ENCODE peak calls at places on chromosomes 13 and 19, in ten cellular contexts. E is ovary, P is adrenal gland, S is WERI-Rb-1, C is HL-60, J is SK-N-MC, I is iPS DF 6.9, F is mesendoderm, M is cardiac muscle cell, A is endothelial cell of umbilical vein. U is an unnamed sample.

GRCh38 chr13:102091231-102091630 is 310.6 kb downstream of the FGF14 start:
- DNase-seq in I (peak), F (peak), S (peak), M (peak), A (no peak), J (no peak), E (no peak), P (no peak), C (no peak), U (no peak)

GRCh38 chr13:112098699-112099098 is 31.8 kb downstream of the SOX1 start:
- DNase-seq in J (no peak), E (no peak), S (no peak), P (no peak), C (no peak), F (no peak), M (no peak), I (no peak), A (no peak), U (no peak)

GRCh38 chr19:7450243-7451223 is 38.3 kb downstream of the PEX11G start:
- DNase-seq in M (no peak), E (no peak), J (peak), S (no peak), P (no peak), I (peak), A (peak), F (peak), C (no peak), U (no peak)

GRCh38 chr13:33867472-33867871 is 49.5 kb downstream of the RFC3 start:
- DNase-seq in C (no peak), I (no peak), J (no peak), E (no peak), M (no peak), S (no peak), F (no peak), A (no peak), P (no peak), U (no peak)

GRCh38 chr19:10464456-10464855 is 38.7 kb downstream of the KEAP1 start:
- DNase-seq in M (no peak), A (no peak), S (no peak), P (no peak), F (no peak), C (no peak), E (no peak), J (no peak), I (no peak), U (no peak)

GRCh38 chr19:49415102-49415809 is 8.0 kb downstream of the PTH2 start:
- DNase-seq in J (no peak), M (no peak), F (no peak), P (no peak), C (peak), E (no peak), I (no peak), A (no peak), S (no peak), U (no peak)

GRCh38 chr19:12680034-12680433 is 1.6 kb downstream of the DHPS start:
- DNase-seq in P (no peak), J (no peak), I (no peak), C (no peak), E (no peak), M (no peak), F (no peak), A (no peak), S (no peak), U (no peak)

GRCh38 chr19:55275851-55276719 is 3.8 kb downstream of the HSPBP1 start:
- DNase-seq in M (no peak), I (no peak), S (no peak), C (no peak), J (no peak), P (no peak), E (no peak), F (no peak), A (no peak), U (no peak)

GRCh38 chr13:80339841-80340642 is 884 bp downstream of the SPRY2 start:
- DNase-seq in A (peak), J (no peak), M (peak), S (peak), I (no peak), C (peak), E (peak), F (peak), P (peak), U (peak)

GRCh38 chr13:23427342-23428182 is 5.9 kb downstream of the SACS start:
- DNase-seq in M (no peak), E (peak), F (no peak), S (no peak), I (no peak), J (no peak), P (peak), C (no peak), A (peak), U (no peak)

GRCh38 chr19:49149652-49150105 is 5.5 kb downstream of the HRC start:
- DNase-seq in E (peak), S (peak), I (no peak), C (peak), P (peak), M (peak), J (peak), F (peak), A (peak), U (peak)

GRCh38 chr13:94707400-94708021 is 4.8 kb downstream of the SOX21 start:
- DNase-seq in J (no peak), A (no peak), M (no peak), P (no peak), E (no peak), F (peak), C (no peak), I (no peak), S (peak), U (no peak)

GRCh38 chr19:33794578-33795369 is 1.9 kb upstream of the KCTD15 start:
- DNase-seq in I (no peak), P (no peak), F (peak), C (no peak), S (peak), M (no peak), J (no peak), E (peak), A (no peak), U (no peak)

GRCh38 chr13:99133230-99133629 is 67.4 kb upstream of the UBAC2 start:
- DNase-seq in P (no peak), M (peak), J (no peak), A (no peak), E (no peak), I (no peak), F (no peak), S (peak), C (no peak), U (no peak)

GRCh38 chr19:50415661-50416033 is 3.1 kb upstream of the SPIB start:
- DNase-seq in M (no peak), I (no peak), S (no peak), C (peak), F (no peak), A (no peak), E (no peak), J (no peak), P (no peak), U (no peak)

GRCh38 chr19:28968721-28969120 is 244.2 kb downstream of the UQCRFS1 start:
- DNase-seq in J (no peak), E (no peak), C (no peak), F (no peak), I (no peak), S (no peak), P (no peak), A (no peak), M (no peak), U (no peak)

GRCh38 chr13:110307697-110308376 is 753 bp downstream of the COL4A2 start:
- DNase-seq in J (no peak), S (peak), M (peak), A (peak), F (peak), C (no peak), E (peak), I (no peak), P (no peak), U (peak)

GRCh38 chr19:46618670-46619231 is 6.1 kb downstream of the PTGIR start:
- DNase-seq in J (no peak), M (no peak), C (no peak), F (no peak), I (no peak), A (no peak), S (peak), E (no peak), P (peak), U (peak)

GRCh38 chr19:56642711-56643459 is at the start of gene SMIM17:
- DNase-seq in C (no peak), J (no peak), F (no peak), S (peak), E (no peak), I (no peak), M (no peak), A (no peak), P (no peak), U (no peak)

GRCh38 chr13:106721599-106721998 is 153.7 kb upstream of the ARGLU1 start:
- DNase-seq in E (no peak), I (no peak), S (no peak), C (no peak), P (no peak), J (no peak), M (no peak), F (no peak), A (no peak), U (no peak)

GRCh38 chr19:55117063-55117635 is 288 bp downstream of the PPP1R12C start:
- DNase-seq in I (no peak), F (no peak), C (no peak), S (no peak), J (no peak), M (peak), A (no peak), E (peak), P (no peak), U (peak)

GRCh38 chr13:79662882-79663281 is 181.9 kb downstream of the NDFIP2 start:
- DNase-seq in E (no peak), P (peak), A (peak), J (no peak), S (peak), F (peak), I (no peak), M (peak), C (no peak), U (no peak)

GRCh38 chr19:14363203-14364097 is 17.8 kb upstream of the ADGRE5 start:
- DNase-seq in A (peak), F (peak), M (peak), J (no peak), P (peak), I (peak), S (peak), E (peak), C (peak), U (no peak)

DNA sequence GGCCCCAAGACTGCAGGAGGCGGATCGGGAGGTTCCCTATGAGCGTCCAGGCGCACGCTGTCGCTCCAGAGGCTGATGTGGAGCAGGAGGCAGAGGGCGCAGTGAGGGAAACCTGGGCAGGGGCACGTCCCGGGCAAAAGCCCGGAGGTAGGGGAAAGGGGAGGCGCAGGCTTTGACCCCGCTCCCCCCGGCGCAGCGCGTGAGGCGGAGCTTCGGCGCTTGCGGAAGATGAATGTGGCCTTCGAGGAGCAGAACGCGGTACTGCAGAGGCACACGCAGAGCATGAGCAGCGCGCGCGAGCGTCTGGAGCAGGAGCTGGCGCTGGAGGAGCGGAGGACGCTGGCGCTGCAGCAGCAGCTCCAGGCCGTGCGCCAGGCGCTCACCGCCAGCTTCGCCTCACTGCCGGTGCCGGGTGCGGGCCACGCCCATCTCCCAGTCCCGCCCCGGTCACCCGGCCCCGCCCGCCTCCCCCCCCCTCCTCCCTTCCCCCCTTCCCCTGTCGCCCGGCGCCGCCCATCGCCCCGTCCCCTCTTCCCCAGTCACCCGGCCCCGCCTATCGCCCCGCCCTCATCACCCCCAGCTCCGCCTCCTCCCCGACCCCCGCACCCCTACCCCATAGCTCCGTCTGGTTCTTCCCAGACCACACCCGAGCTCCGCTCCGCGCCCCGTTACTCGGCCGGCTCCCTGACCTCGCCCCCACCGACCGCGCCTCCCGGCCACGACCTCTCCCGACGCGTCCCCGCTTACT is 4.1 kb downstream of the HMG20B start:
- DNase-seq in F (peak), J (no peak), P (peak), I (no peak), C (no peak), E (peak), S (no peak), A (peak), M (peak), U (no peak)
- H3K4me3 ChIP-seq in F (peak), J (no peak), P (no peak), I (peak), C (no peak), E (peak), S (no peak), A (peak), M (peak), U (peak)

GRCh38 chr13:36414461-36414860 is 17.8 kb upstream of the CCNA1 start:
- DNase-seq in C (no peak), J (no peak), I (no peak), A (no peak), P (no peak), F (peak), M (no peak), S (no peak), E (no peak), U (no peak)
- H3K4me3 ChIP-seq in C (no peak), J (no peak), I (no peak), A (no peak), P (no peak), F (no peak), M (no peak), S (no peak), E (no peak), U (no peak)

GRCh38 chr19:8539621-8540149 is 25.7 kb upstream of the ZNF414 start:
- DNase-seq in I (no peak), A (no peak), J (no peak), C (no peak), F (no peak), S (no peak), E (no peak), M (no peak), P (no peak), U (no peak)
- H3K4me3 ChIP-seq in I (no peak), A (no peak), J (no peak), C (no peak), F (no peak), S (no peak), E (no peak), M (no peak), P (no peak), U (no peak)

DNA sequence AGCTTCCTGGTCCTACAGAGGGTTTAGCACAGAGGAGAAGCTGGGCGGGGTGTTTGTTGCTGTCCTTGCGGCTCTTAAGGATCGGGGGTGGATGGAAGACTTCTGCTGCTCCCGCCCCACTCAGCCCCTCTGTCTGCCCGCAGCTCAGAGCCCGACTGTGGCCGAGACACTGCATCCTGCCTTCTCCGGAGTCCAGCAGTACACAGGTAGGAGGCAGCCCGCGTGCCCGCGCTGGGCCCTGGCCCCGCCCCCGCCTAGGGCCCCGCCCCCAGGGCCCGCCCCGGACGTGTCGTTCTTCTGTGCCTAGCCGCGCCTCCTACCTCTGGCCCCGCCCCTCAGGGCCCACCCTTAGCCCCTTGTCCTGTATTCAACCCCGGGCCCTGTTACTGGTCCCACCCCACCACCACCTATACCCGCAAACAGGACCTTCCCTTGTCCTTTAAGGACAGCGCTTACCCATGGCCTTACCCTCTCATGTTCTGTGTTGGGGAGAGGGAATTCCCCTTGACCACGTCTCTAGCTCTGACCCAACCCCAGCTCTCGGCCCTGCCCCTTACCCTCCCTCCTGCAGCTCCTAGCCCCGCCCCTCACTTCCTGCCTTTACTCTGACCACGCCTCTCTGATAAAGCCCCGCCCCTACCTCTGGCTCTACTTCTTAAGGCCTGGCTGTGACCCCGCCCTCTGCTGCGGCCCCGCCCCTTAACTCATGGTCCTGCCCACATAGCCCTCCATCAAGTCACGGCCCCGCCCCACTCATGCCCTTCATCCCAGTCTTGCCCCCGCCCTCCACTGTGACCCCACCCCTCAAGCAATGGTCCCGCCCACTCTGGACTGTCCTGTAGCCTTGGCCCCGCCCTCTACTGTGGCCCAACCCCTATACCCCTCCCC is 60.5 kb downstream of the CELF5 start:
- DNase-seq in E (peak), J (no peak), S (peak), M (peak), A (peak), F (peak), I (peak), C (peak), P (peak), U (peak)
- H3K4me3 ChIP-seq in E (peak), J (peak), S (no peak), M (peak), A (no peak), F (no peak), I (peak), C (peak), P (no peak), U (peak)

GRCh38 chr13:27601771-27602170 is 18.6 kb downstream of the LNX2 start:
- DNase-seq in C (no peak), E (no peak), M (no peak), A (no peak), F (no peak), J (no peak), P (no peak), I (no peak), S (no peak), U (no peak)
- H3K4me3 ChIP-seq in C (no peak), E (no peak), M (no peak), A (no peak), F (no peak), J (no peak), P (no peak), I (no peak), S (no peak), U (no peak)

GRCh38 chr19:42313840-42314755 is 989 bp downstream of the TMEM145 start:
- DNase-seq in I (no peak), P (no peak), C (no peak), M (no peak), J (no peak), F (no peak), A (no peak), S (no peak), E (no peak), U (no peak)
- H3K4me3 ChIP-seq in I (peak), P (no peak), C (no peak), M (peak), J (no peak), F (no peak), A (no peak), S (peak), E (no peak), U (peak)